ENCODE peak calls at places on chromosomes 1 and 21, in five cellular contexts. L is brain microvascular endothelial cell, I is AG04450, D is psoas muscle, Q is heart left ventricle. R is an unnamed sample.

GRCh38 chr1:89781494-89782126 is 39.2 kb upstream of the LRRC8D start:
- DNase-seq in L (no peak), I (no peak), D (no peak), Q (no peak), R (no peak)

GRCh38 chr1:76759950-76760349 is 107.3 kb upstream of the ST6GALNAC5 start:
- DNase-seq in L (peak; percentile 1), I (no peak), D (peak; percentile 13), Q (no peak), R (no peak)

GRCh38 chr1:24149854-24150227 is 6.9 kb upstream of the IL22RA1 start:
- DNase-seq in L (peak; percentile 91), I (no peak), D (no peak), Q (no peak), R (no peak)

GRCh38 chr1:51644533-51645197 is 27.8 kb downstream of the OSBPL9 start:
- DNase-seq in L (peak; percentile 82), I (no peak), D (peak; percentile 35), Q (peak; percentile 18), R (no peak)

GRCh38 chr1:21292991-21293536 is 2.8 kb upstream of the ECE1 start:
- DNase-seq in L (no peak), I (no peak), D (no peak), Q (no peak), R (no peak)

GRCh38 chr21:21373969-21374368 is 375.8 kb downstream of the NCAM2 start:
- DNase-seq in L (no peak), I (no peak), D (no peak), Q (no peak), R (no peak)

GRCh38 chr1:212291505-212292134 is 6.4 kb downstream of the PPP2R5A start:
- DNase-seq in L (no peak), I (no peak), D (no peak), Q (no peak), R (no peak)

GRCh38 chr1:165443539-165444289 is 1.2 kb downstream of the RXRG start:
- DNase-seq in L (no peak), I (no peak), D (peak; percentile 35), Q (peak; percentile 44), R (no peak)

GRCh38 chr21:22609802-22610201 is 1611.6 kb downstream of the NCAM2 start:
- DNase-seq in L (no peak), I (no peak), D (no peak), Q (no peak), R (no peak)

GRCh38 chr1:226821719-226822085 is 48.7 kb upstream of the PSEN2 start:
- DNase-seq in L (no peak), I (peak; percentile 37), D (no peak), Q (no peak), R (no peak)

GRCh38 chr1:173224887-173225280 is 17.8 kb upstream of the TNFSF4 start:
- DNase-seq in L (no peak), I (no peak), D (no peak), Q (no peak), R (no peak)

GRCh38 chr1:205481629-205482071 is 22.8 kb upstream of the CDK18 start:
- DNase-seq in L (no peak), I (no peak), D (no peak), Q (no peak), R (no peak)

GRCh38 chr1:143574891-143575520 is 396.8 kb downstream of the FAM72C start:
- DNase-seq in L (no peak), I (no peak), D (no peak), Q (no peak), R (no peak)

GRCh38 chr1:6988796-6989195 is 203.5 kb downstream of the CAMTA1 start:
- DNase-seq in L (no peak), I (no peak), D (no peak), Q (no peak), R (no peak)

GRCh38 chr1:168708698-168709406 is 20.2 kb downstream of the DPT start:
- DNase-seq in L (no peak), I (no peak), D (no peak), Q (no peak), R (no peak)

GRCh38 chr1:26119892-26120608 is 8.4 kb downstream of the PDIK1L start:
- DNase-seq in L (no peak), I (no peak), D (no peak), Q (no peak), R (no peak)

GRCh38 chr1:66210653-66211052 is 323.3 kb upstream of the SGIP1 start:
- DNase-seq in L (no peak), I (no peak), D (no peak), Q (no peak), R (no peak)

GRCh38 chr1:248757784-248758195 is 2.2 kb upstream of the LYPD8 start:
- DNase-seq in L (no peak), I (no peak), D (no peak), Q (no peak), R (no peak)

GRCh38 chr1:17866451-17867029 is 111.4 kb downstream of the ACTL8 start:
- DNase-seq in L (peak; percentile 91), I (peak; percentile 72), D (peak; percentile 45), Q (no peak), R (no peak)

GRCh38 chr1:30274176-30274936 is 449.0 kb downstream of the MATN1 start:
- DNase-seq in L (no peak), I (no peak), D (no peak), Q (no peak), R (peak; percentile 28)

GRCh38 chr1:108896160-108897150 is 19.7 kb downstream of the GPSM2 start:
- DNase-seq in L (no peak), I (peak; percentile 13), D (peak; percentile 30), Q (no peak), R (no peak)

GRCh38 chr1:117613969-117614865 is 8.4 kb downstream of the TENT5C start:
- DNase-seq in L (no peak), I (no peak), D (no peak), Q (no peak), R (peak; percentile 35)

GRCh38 chr1:29590583-29591555 is 354.5 kb downstream of the PTPRU start:
- DNase-seq in L (no peak), I (no peak), D (no peak), Q (no peak), R (peak; percentile 45)

GRCh38 chr1:173333581-173333980 is 126.5 kb upstream of the TNFSF4 start:
- DNase-seq in L (peak; percentile 76), I (no peak), D (no peak), Q (no peak), R (no peak)

GRCh38 chr1:169060906-169061683 is 45.4 kb upstream of the ATP1B1 start:
- DNase-seq in L (no peak), I (no peak), D (no peak), Q (no peak), R (no peak)

GRCh38 chr1:8889925-8890785 is 11.7 kb upstream of the ENO1 start:
- DNase-seq in L (peak; percentile 63), I (no peak), D (peak; percentile 90), Q (peak; percentile 89), R (peak; percentile 93)

GRCh38 chr21:42093991-42094417 is 22.9 kb downstream of the UMODL1 start:
- DNase-seq in L (peak; percentile 90), I (peak; percentile 72), D (peak; percentile 48), Q (no peak), R (peak; percentile 91)

GRCh38 chr1:36306902-36307456 is 811 bp downstream of the SH3D21 start:
- DNase-seq in L (peak; percentile 79), I (peak; percentile 76), D (peak; percentile 92), Q (peak; percentile 92), R (peak; percentile 92)
- H3K27ac ChIP-seq in L (no peak overlapping the region), I (no peak overlapping the region), D (peak overlapping the region; percentile 79), Q (peak overlapping the region; percentile 72), R (peak overlapping the region; percentile 80)

DNA sequence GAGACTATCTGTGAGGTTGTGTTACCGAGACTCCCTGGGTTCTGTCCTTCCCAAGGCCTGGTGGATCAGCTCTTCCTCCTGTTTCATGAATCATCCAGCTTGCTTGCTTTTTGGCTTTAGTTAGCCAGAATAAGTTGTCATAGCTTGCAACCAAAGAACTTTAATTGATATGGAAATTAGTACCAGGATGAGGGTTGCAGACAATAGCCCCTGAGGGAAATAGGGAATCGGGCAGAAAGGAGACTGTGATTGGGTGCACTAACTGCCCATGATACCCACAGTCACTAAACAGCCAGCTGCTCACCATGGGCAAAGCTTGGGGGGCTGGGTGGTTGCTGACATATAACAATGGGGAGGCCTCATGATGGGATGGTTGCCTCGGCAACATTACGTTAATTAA is 17.7 kb upstream of the PLA2G2E start:
- DNase-seq in L (no peak), I (no peak), D (no peak), Q (no peak), R (no peak)
- H3K4me3 ChIP-seq in L (no peak overlapping the region), I (no peak overlapping the region), D (no peak overlapping the region), Q (no peak overlapping the region), R (no peak overlapping the region)

DNA sequence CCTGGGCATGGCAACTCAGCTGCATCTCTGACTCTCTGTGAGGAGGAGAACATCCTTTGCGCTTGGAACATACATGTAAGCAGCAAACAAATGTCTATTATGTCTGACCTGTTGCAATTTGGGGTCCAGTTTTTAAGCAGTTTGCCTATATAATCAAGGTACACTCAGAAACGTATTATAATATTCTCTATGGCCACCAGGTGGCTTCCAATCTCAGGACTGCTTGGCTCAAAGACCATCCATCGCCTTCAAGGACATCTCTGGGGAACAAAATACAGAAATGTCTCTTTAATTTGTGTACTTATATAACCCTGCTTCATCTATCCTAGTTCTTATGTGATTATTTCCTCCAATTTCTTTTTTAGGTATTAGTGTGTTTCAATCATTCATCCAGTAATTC is 227.2 kb downstream of the OLFM3 start:
- DNase-seq in L (no peak), I (no peak), D (no peak), Q (no peak), R (no peak)
- TF ChIP-seq CTCF in L (peak; percentile 61), I (peak; percentile 43), D (no peak), Q (no peak), R (no peak)

DNA sequence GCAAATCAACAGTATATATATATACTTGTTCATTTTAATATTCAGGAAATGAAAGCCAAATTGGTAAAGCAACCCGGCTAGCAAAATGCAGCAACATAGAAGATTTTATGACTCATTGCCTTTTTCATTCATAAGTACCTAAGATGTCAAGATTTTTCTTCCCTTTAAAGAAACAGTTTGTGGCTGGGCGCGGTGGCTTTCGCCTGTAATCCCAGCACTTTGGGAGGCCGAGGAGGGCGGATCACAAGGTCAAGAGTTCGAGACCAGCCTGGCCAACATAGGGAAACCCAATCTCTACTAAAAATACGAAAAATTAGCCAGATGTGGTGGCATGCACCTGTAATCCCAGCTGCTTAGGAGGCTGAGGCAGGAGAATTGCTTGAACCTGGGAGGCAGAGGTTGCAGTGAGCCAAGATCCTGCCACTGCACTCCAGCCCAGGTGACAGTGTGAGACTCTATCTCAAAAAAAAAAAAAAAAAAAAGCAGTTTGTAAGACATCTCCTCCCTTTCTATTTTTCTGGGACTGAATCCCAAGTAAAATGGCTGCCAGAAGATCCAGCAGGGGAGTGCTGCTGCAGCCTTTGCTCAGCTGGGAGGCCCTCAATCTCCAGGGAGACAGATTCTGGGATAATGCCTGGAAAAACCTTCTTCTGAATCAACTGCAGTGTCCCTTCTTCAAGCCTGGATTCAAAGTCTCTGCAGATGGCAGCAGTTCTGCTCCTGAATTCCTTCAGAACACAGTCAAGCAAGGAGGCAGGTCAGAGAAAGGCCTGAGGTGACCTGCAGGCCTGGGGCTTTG is 190.8 kb upstream of the NRIP1 start:
- DNase-seq in L (no peak), I (no peak), D (no peak), Q (peak; percentile 9), R (no peak)
- H3K27ac ChIP-seq in L (no peak overlapping the region), I (no peak overlapping the region), D (no peak overlapping the region), Q (no peak overlapping the region), R (no peak overlapping the region)

GRCh38 chr1:19402031-19402430 is 83.3 kb downstream of the CAPZB start:
- DNase-seq in L (no peak), I (no peak), D (no peak), Q (no peak), R (no peak)
- H3K4me3 ChIP-seq in L (no peak overlapping the region), I (no peak overlapping the region), D (no peak overlapping the region), Q (no peak overlapping the region), R (no peak overlapping the region)